ENCODE peak calls at places on chromosomes 1 and 21, in ten cellular contexts. T, F, B, K, O, J, D, L, Z and M are unnamed samples.

GRCh38 chr1:56194911-56195310 is 384.5 kb downstream of the PLPP3 start:
- DNase-seq in T (no peak), F (no peak), Z (no peak), L (no peak), O (no peak), D (no peak), J (no peak), B (no peak), K (no peak), M (no peak)

GRCh38 chr1:228194921-228195812 is 12.7 kb upstream of the OBSCN start:
- DNase-seq in Z (no peak), T (no peak), B (no peak), K (no peak), J (no peak), D (no peak), O (no peak), F (no peak), L (no peak), M (peak)

GRCh38 chr1:188089461-188089860 is 1260.7 kb downstream of the PLA2G4A start:
- DNase-seq in B (no peak), F (no peak), T (no peak), D (no peak), L (no peak), Z (no peak), J (no peak), K (no peak), O (no peak), M (no peak)

GRCh38 chr1:55339681-55340080 is 124.5 kb upstream of the USP24 start:
- DNase-seq in Z (no peak), F (no peak), L (no peak), K (no peak), J (no peak), T (no peak), O (no peak), B (no peak), D (no peak), M (no peak)

GRCh38 chr1:174068000-174068399 is 45.8 kb upstream of the RC3H1 start:
- DNase-seq in L (no peak), O (no peak), T (no peak), F (no peak), K (no peak), D (no peak), Z (no peak), B (no peak), J (no peak), M (no peak)

GRCh38 chr1:112056354-112056753 is 66.9 kb upstream of the KCND3 start:
- DNase-seq in O (no peak), L (no peak), T (no peak), Z (no peak), K (no peak), F (no peak), B (no peak), J (no peak), D (no peak), M (no peak)

GRCh38 chr1:21280482-21280881 is 9.8 kb downstream of the ECE1 start:
- DNase-seq in L (no peak), O (no peak), D (peak), T (no peak), J (no peak), F (no peak), Z (no peak), K (no peak), B (no peak), M (no peak)

GRCh38 chr1:30746212-30747027 is 11.2 kb downstream of the LAPTM5 start:
- DNase-seq in K (no peak), D (no peak), J (no peak), L (no peak), O (no peak), F (no peak), T (no peak), B (no peak), Z (no peak), M (no peak)

GRCh38 chr1:7810395-7810794 is 26.3 kb downstream of the PER3 start:
- DNase-seq in J (no peak), Z (no peak), F (no peak), L (no peak), B (no peak), D (no peak), O (no peak), K (no peak), T (no peak), M (no peak)

GRCh38 chr1:117113199-117113598 is 8.3 kb downstream of the TRIM45 start:
- DNase-seq in F (no peak), J (no peak), B (no peak), K (no peak), D (no peak), O (peak), Z (no peak), T (no peak), L (no peak), M (no peak)

GRCh38 chr1:53123462-53124129 is 18.8 kb downstream of the SLC1A7 start:
- DNase-seq in O (no peak), K (peak), T (no peak), Z (no peak), B (peak), D (peak), J (no peak), F (no peak), L (no peak), M (peak)

GRCh38 chr1:103788377-103788776 is 38.7 kb downstream of the AMY1C start:
- DNase-seq in F (no peak), L (no peak), Z (no peak), B (no peak), T (no peak), K (no peak), D (no peak), O (no peak), J (no peak), M (no peak)

GRCh38 chr21:14523234-14523633 is 22.9 kb downstream of the SAMSN1 start:
- DNase-seq in L (no peak), B (no peak), D (peak), T (no peak), K (no peak), Z (no peak), O (peak), F (no peak), J (peak), M (no peak)

GRCh38 chr1:241551759-241552638 is 19.8 kb downstream of the KMO start:
- DNase-seq in J (peak), O (no peak), Z (peak), F (no peak), K (peak), B (peak), L (no peak), T (no peak), D (no peak), M (no peak)

DNA sequence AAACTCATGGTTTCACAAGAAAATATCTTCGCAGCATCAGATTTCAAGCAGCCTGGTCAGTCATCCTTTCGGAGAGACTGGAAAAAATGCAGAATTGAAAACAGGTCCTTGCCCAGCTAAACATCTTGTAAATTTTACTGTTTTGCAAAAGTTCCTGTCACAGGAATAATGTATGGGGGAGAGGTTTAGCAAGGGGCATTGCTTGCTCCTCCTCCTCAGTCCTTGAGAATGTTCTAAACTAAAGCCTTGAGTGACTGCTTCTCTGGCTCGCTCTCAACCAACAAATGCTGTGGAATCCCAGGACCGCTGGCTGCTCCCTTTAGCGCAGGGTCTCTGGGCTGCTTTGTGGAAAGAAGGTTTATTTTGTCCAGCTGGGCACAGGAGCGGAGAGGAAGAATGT is 33.7 kb upstream of the FHAD1 start:
- DNase-seq in O (no peak), T (no peak), J (no peak), B (no peak), F (no peak), D (no peak), L (no peak), Z (no peak), K (no peak), M (no peak)
- H3K27ac ChIP-seq in O (no peak), T (no peak), J (no peak), B (peak), F (no peak), D (no peak), L (no peak), Z (peak), K (peak), M (no peak)

DNA sequence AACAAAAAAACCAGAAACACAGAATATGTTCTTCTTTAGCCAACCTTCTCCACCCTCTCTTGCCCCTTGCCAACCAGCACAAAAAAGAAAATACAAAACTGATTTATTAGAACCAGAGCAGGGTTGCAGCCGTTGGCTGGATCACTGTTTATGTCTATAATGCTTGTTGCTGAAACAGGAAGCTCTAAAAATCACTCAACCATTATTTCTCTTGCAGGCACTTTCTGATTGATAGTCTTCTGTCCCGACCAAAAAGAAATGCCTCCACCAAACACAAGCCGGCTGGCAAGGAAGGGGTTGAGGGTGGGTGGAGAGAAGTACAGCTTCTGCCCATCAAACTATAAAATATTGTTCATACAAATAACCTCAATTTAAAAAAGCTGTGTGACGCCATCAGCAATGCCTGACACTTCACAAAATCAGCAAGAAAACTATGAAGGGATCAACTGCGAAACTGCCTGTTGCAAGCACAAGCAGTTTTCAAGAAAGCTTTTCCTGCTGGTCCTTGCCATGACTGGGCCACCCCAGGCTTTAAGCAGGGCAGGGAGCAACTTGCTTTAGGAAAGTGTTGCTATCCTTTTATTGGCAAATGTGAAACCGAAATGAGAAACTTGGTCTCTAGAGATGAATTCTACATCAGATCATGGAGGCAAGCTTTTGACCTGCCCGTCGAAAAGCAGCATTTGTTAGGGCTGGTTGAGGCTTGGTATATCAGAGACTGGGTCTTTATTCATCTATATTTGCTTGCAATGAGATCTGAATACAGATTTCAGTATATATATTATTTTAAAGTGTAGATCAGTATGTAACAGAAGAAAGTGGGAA is 174.2 kb downstream of the RUNX1 start:
- DNase-seq in T (no peak), L (no peak), D (no peak), B (no peak), F (no peak), Z (no peak), J (no peak), K (no peak), O (no peak), M (no peak)
- H3K27ac ChIP-seq in T (no peak), L (no peak), D (no peak), B (no peak), F (peak), Z (no peak), J (no peak), K (no peak), O (peak), M (no peak)

DNA sequence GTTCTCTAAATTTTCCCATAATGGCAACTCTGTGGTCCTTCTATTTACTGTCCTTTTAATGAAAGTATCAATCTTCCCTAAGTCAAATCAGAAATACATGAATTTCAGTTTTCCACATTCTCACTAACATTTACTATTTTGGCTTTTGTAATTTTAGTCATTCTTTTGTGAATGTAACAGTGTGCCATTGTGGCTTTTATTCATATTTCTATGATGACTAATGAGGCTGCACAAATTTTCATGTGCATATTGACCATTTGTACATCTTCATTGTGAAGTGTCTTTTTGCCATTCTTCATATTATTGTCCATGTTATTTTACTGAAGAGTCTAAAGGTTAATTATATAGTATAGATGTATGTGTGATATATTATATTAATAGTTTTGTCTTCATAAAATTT is 431.0 kb upstream of the BRINP3 start:
- DNase-seq in J (no peak), T (no peak), K (no peak), O (no peak), Z (no peak), D (no peak), F (no peak), B (no peak), L (no peak), M (no peak)
- H3K27ac ChIP-seq in J (no peak), T (no peak), K (no peak), O (no peak), Z (no peak), D (no peak), F (no peak), B (no peak), L (no peak), M (no peak)

DNA sequence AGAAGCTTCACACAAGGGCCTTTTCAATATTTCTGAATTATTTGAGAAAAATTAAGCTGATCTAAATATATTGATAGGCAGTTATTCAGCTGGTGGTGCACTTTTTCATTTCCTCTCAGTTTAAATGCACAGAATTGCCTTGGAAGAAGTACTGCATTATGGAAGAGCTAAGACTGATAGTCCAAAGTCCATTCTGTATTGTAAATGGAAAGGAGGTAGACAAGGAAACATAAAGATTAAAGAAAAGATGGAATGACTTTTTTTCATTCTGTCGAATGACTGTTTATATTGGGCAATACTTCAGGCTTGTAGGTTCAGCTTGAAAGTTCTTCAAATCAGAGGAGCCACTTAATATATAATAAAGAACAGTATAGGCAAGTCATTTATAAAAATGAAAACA is 398.4 kb upstream of the B3GALT2 start:
- DNase-seq in D (no peak), T (no peak), K (no peak), F (no peak), L (no peak), O (no peak), J (no peak), B (no peak), Z (no peak), M (no peak)
- H3K27ac ChIP-seq in D (no peak), T (no peak), K (no peak), F (no peak), L (no peak), O (no peak), J (no peak), B (no peak), Z (no peak), M (no peak)